ENCODE peak calls at places on chromosomes 6 and 20, in seven cellular contexts. Z is choroid plexus epithelial cell, R is osteocyte, W is neural crest cell, C is psoas muscle, V is HepG2, O is MM.1S. F is an unnamed sample.

GRCh38 chr6:24522090-24522820 is 27.5 kb downstream of the ALDH5A1 start:
- DNase-seq in V (no peak), W (no peak), Z (peak; percentile 19), C (no peak), O (no peak), R (peak; percentile 34), F (peak; percentile 10)

GRCh38 chr6:132261354-132261753 is 139.9 kb downstream of the MOXD1 start:
- DNase-seq in C (no peak), R (no peak), O (no peak), Z (no peak), W (no peak), V (no peak), F (no peak)

GRCh38 chr6:119333707-119334295 is 15.8 kb downstream of the MAN1A1 start:
- DNase-seq in R (no peak), V (no peak), Z (peak; percentile 42), C (no peak), W (no peak), O (peak; percentile 40), F (no peak)

GRCh38 chr6:152295346-152295745 is 341.8 kb downstream of the SYNE1 start:
- DNase-seq in W (no peak), C (no peak), V (no peak), Z (peak; percentile 97), R (no peak), O (no peak), F (peak; percentile 90)

GRCh38 chr6:24891004-24891403 is 44.8 kb downstream of the RIPOR2 start:
- DNase-seq in Z (no peak), C (no peak), W (no peak), R (no peak), V (no peak), O (no peak), F (no peak)

GRCh38 chr6:44333273-44333919 is 9.1 kb upstream of the SPATS1 start:
- DNase-seq in Z (no peak), V (no peak), O (no peak), R (no peak), W (no peak), C (no peak), F (no peak)

GRCh38 chr6:125251516-125252229 is 50.1 kb downstream of the HDDC2 start:
- DNase-seq in Z (peak; percentile 27), C (no peak), O (no peak), V (no peak), R (no peak), W (no peak), F (no peak)

GRCh38 chr20:63977392-63978276 is 1.8 kb downstream of the SAMD10 start:
- DNase-seq in V (peak; percentile 87), Z (peak; percentile 88), W (no peak), C (no peak), R (no peak), O (no peak), F (peak; percentile 63)

GRCh38 chr6:35011096-35012041 is 122.3 kb downstream of the ANKS1A start:
- DNase-seq in W (no peak), V (no peak), O (no peak), Z (peak; percentile 18), C (no peak), R (no peak), F (no peak)

GRCh38 chr6:115221185-115221584 is 839.5 kb downstream of the FRK start:
- DNase-seq in R (no peak), Z (no peak), V (no peak), O (no peak), W (no peak), C (no peak), F (no peak)

GRCh38 chr6:33696538-33697518 is 14.7 kb downstream of the UQCC2 start:
- DNase-seq in W (no peak), C (peak; percentile 50), Z (peak; percentile 73), V (no peak), R (no peak), O (no peak), F (peak; percentile 91)

GRCh38 chr6:8219352-8219943 is 117.1 kb upstream of the EEF1E1 start:
- DNase-seq in C (no peak), O (peak; percentile 36), V (peak; percentile 53), W (peak; percentile 63), R (no peak), Z (peak; percentile 82), F (peak; percentile 77)

GRCh38 chr6:25889877-25890853 is 16.1 kb upstream of the SLC17A3 start:
- DNase-seq in V (peak; percentile 70), O (peak; percentile 26), Z (peak; percentile 63), W (peak; percentile 28), C (no peak), R (no peak), F (peak; percentile 73)

GRCh38 chr20:41888434-41888833 is 270.3 kb upstream of the CHD6 start:
- DNase-seq in C (no peak), W (no peak), R (no peak), V (no peak), Z (no peak), O (no peak), F (no peak)

GRCh38 chr6:168823397-168824020 is 382.5 kb downstream of the SMOC2 start:
- DNase-seq in W (no peak), O (no peak), R (no peak), Z (no peak), C (no peak), V (no peak), F (no peak)

GRCh38 chr6:25441658-25442276 is 162.6 kb downstream of the CARMIL1 start:
- DNase-seq in W (no peak), C (no peak), R (no peak), V (no peak), Z (no peak), O (no peak), F (no peak)

GRCh38 chr6:112563368-112563767 is 216.2 kb downstream of the RFPL4B start:
- DNase-seq in W (no peak), O (no peak), C (no peak), R (no peak), Z (peak; percentile 86), V (peak; percentile 47), F (peak; percentile 57)

GRCh38 chr6:82589509-82590206 is 226.0 kb downstream of the TPBG start:
- DNase-seq in C (no peak), O (peak; percentile 48), Z (peak; percentile 89), W (no peak), R (no peak), V (peak; percentile 3), F (peak; percentile 50)

GRCh38 chr20:22282696-22283095 is 301.7 kb downstream of the FOXA2 start:
- DNase-seq in Z (no peak), V (no peak), C (no peak), R (no peak), W (no peak), O (no peak), F (no peak)

GRCh38 chr20:22289442-22289841 is 294.9 kb downstream of the FOXA2 start:
- DNase-seq in Z (no peak), O (no peak), V (no peak), C (no peak), W (no peak), R (no peak), F (no peak)

GRCh38 chr20:22288156-22288555 is 296.2 kb downstream of the FOXA2 start:
- DNase-seq in R (no peak), W (no peak), O (no peak), Z (no peak), V (no peak), C (peak; percentile 12), F (no peak)

GRCh38 chr20:22288957-22289356 is 295.4 kb downstream of the FOXA2 start:
- DNase-seq in W (no peak), R (no peak), O (no peak), V (no peak), C (no peak), Z (no peak), F (no peak)

GRCh38 chr20:22285555-22285954 is 298.8 kb downstream of the FOXA2 start:
- DNase-seq in C (no peak), Z (no peak), O (no peak), W (no peak), R (no peak), V (no peak), F (no peak)
- TF ChIP-seq CTCF in C (no peak), Z (no peak), O (no peak), W (no peak), R (no peak), V (peak; percentile 22), F (no peak)

GRCh38 chr20:57060407-57061057 is 205.9 kb downstream of the BMP7 start:
- DNase-seq in V (no peak), O (no peak), C (no peak), W (no peak), R (no peak), Z (no peak), F (no peak)

GRCh38 chr20:57059055-57059617 is 207.3 kb downstream of the BMP7 start:
- DNase-seq in W (no peak), O (peak; percentile 44), C (no peak), Z (no peak), V (no peak), R (no peak), F (no peak)

GRCh38 chr20:57062696-57063270 is 203.7 kb downstream of the BMP7 start:
- DNase-seq in R (no peak), V (no peak), C (no peak), O (no peak), W (no peak), Z (no peak), F (no peak)

GRCh38 chr20:57062241-57062640 is 204.2 kb downstream of the BMP7 start:
- DNase-seq in Z (no peak), W (no peak), C (no peak), V (no peak), R (no peak), O (no peak), F (no peak)

GRCh38 chr20:57061058-57061900 is 205.2 kb downstream of the BMP7 start:
- DNase-seq in C (no peak), W (peak; percentile 68), R (no peak), O (no peak), V (no peak), Z (peak; percentile 67), F (peak; percentile 3)
- TF ChIP-seq CTCF in C (no peak), W (peak; percentile 70), R (peak; percentile 89), O (peak; percentile 33), V (peak; percentile 70), Z (peak; percentile 81), F (peak; percentile 14)

GRCh38 chr6:11263185-11263817 is 30.8 kb upstream of the NEDD9 start:
- DNase-seq in O (no peak), V (peak; percentile 44), C (peak; percentile 46), W (no peak), R (no peak), Z (peak; percentile 94), F (peak; percentile 91)

GRCh38 chr6:11265932-11266331 is 33.5 kb upstream of the NEDD9 start:
- DNase-seq in O (no peak), R (no peak), Z (no peak), W (no peak), V (no peak), C (no peak), F (no peak)

GRCh38 chr6:11262231-11262630 is 29.8 kb upstream of the NEDD9 start:
- DNase-seq in R (no peak), Z (no peak), O (no peak), C (no peak), V (no peak), W (no peak), F (no peak)

GRCh38 chr6:11260249-11261038 is 28.0 kb upstream of the NEDD9 start:
- DNase-seq in C (no peak), Z (no peak), W (no peak), O (no peak), R (no peak), V (no peak), F (no peak)

GRCh38 chr6:11264100-11264499 is 31.6 kb upstream of the NEDD9 start:
- DNase-seq in Z (no peak), V (no peak), W (no peak), C (no peak), R (no peak), O (no peak), F (no peak)
- TF ChIP-seq CTCF in Z (no peak), V (no peak), W (no peak), C (no peak), R (no peak), O (no peak), F (no peak)

GRCh38 chr6:109527989-109528388 is 45.0 kb upstream of the ZBTB24 start:
- DNase-seq in R (no peak), V (peak; percentile 20), C (no peak), Z (peak; percentile 39), W (no peak), O (no peak), F (peak; percentile 30)
- TF ChIP-seq CTCF in R (peak; percentile 24), V (no peak), C (no peak), Z (peak; percentile 41), W (peak; percentile 47), O (no peak), F (peak; percentile 43)

F was measured in fibroblast of pulmonary artery.